ENCODE peak calls at places on chromosomes 5 and 9, in four cellular contexts. Q is HepG2, X is GM12878, T is K562. K is an unnamed sample.

GRCh38 chr5:65329266-65329665 is 152.5 kb downstream of the ADAMTS6 start:
- DNase-seq in Q (peak; percentile 54), X (no peak), T (no peak), K (no peak)

GRCh38 chr9:127783111-127783621 is 2.7 kb upstream of the CDK9 start:
- DNase-seq in Q (no peak), X (peak; percentile 73), T (no peak), K (no peak)

GRCh38 chr5:141880961-141881801 is 3.0 kb upstream of the PCDH1 start:
- DNase-seq in Q (no peak), X (peak; percentile 40), T (no peak), K (peak; percentile 45)

GRCh38 chr9:69168709-69169217 is 5.3 kb upstream of the TJP2 start:
- DNase-seq in Q (peak; percentile 59), X (no peak), T (peak; percentile 58), K (no peak)

GRCh38 chr5:157076558-157076957 is 17.6 kb upstream of the HAVCR1 start:
- DNase-seq in Q (no peak), X (no peak), T (no peak), K (no peak)

GRCh38 chr9:38707885-38708640 is 11.9 kb downstream of the FAM240B start:
- DNase-seq in Q (no peak), X (no peak), T (peak; percentile 12), K (no peak)

GRCh38 chr5:27962201-27962600 is 923.8 kb upstream of the CDH9 start:
- DNase-seq in Q (no peak), X (no peak), T (no peak), K (no peak)

GRCh38 chr5:119330367-119331183 is 25.2 kb upstream of the TNFAIP8 start:
- DNase-seq in Q (no peak), X (no peak), T (peak; percentile 81), K (no peak)

GRCh38 chr5:79133657-79134451 is 22.2 kb downstream of the BHMT start:
- DNase-seq in Q (peak; percentile 64), X (peak; percentile 24), T (peak; percentile 49), K (peak; percentile 69)

GRCh38 chr9:21906878-21907277 is 87.3 kb downstream of the CDKN2A start:
- DNase-seq in Q (no peak), X (no peak), T (no peak), K (no peak)

GRCh38 chr9:83706703-83707517 is 848 bp downstream of the UBQLN1 start:
- DNase-seq in Q (peak; percentile 30), X (no peak), T (peak; percentile 31), K (peak; percentile 72)

GRCh38 chr5:93845376-93845775 is 104.0 kb upstream of the POU5F2 start:
- DNase-seq in Q (no peak), X (no peak), T (no peak), K (no peak)

GRCh38 chr5:139911425-139912120 is 116.0 kb downstream of the PSD2 start:
- DNase-seq in Q (no peak), X (no peak), T (no peak), K (no peak)

GRCh38 chr9:79149585-79149984 is 422.2 kb upstream of the TLE4 start:
- DNase-seq in Q (no peak), X (no peak), T (no peak), K (no peak)

GRCh38 chr5:160183075-160183474 is 46.2 kb upstream of the FABP6 start:
- DNase-seq in Q (no peak), X (no peak), T (no peak), K (no peak)

GRCh38 chr5:175696139-175696854 is 38.4 kb downstream of the HRH2 start:
- DNase-seq in Q (no peak), X (peak; percentile 1), T (peak; percentile 84), K (peak; percentile 55)

GRCh38 chr9:106172265-106172664 is 477.9 kb downstream of the TMEM38B start:
- DNase-seq in Q (no peak), X (no peak), T (no peak), K (no peak)

GRCh38 chr9:74942801-74943200 is 9.9 kb downstream of the C9orf40 start:
- DNase-seq in Q (no peak), X (no peak), T (no peak), K (no peak)

GRCh38 chr5:40746703-40747102 is 9.1 kb downstream of the TTC33 start:
- DNase-seq in Q (no peak), X (no peak), T (no peak), K (no peak)

GRCh38 chr9:137382444-137382727 is 40.6 kb downstream of the EXD3 start:
- DNase-seq in Q (no peak), X (no peak), T (no peak), K (no peak)

GRCh38 chr9:89606567-89607311 is 1.9 kb downstream of the GADD45G start:
- DNase-seq in Q (no peak), X (no peak), T (peak; percentile 83), K (peak; percentile 68)

GRCh38 chr5:29543501-29543900 is 1650.0 kb upstream of the CDH6 start:
- DNase-seq in Q (no peak), X (no peak), T (no peak), K (no peak)

GRCh38 chr5:54870251-54870650 is 115.1 kb downstream of the ESM1 start:
- DNase-seq in Q (no peak), X (no peak), T (no peak), K (no peak)

GRCh38 chr5:113510836-113511451 is 2.5 kb upstream of the YTHDC2 start:
- DNase-seq in Q (peak; percentile 50), X (no peak), T (no peak), K (peak; percentile 27)

GRCh38 chr5:95901676-95902646 is 59.7 kb downstream of the ELL2 start:
- DNase-seq in Q (no peak), X (no peak), T (no peak), K (no peak)

GRCh38 chr5:72451771-72452505 is 55.3 kb downstream of the ZNF366 start:
- DNase-seq in Q (no peak), X (peak; percentile 75), T (no peak), K (peak; percentile 41)

GRCh38 chr5:10652151-10652550 is 88.3 kb downstream of the ANKRD33B start:
- DNase-seq in Q (peak; percentile 12), X (no peak), T (no peak), K (no peak)

GRCh38 chr5:147750065-147750464 is 32.5 kb downstream of the JAKMIP2 start:
- DNase-seq in Q (no peak), X (no peak), T (no peak), K (no peak)

GRCh38 chr5:57862471-57863282 is 380.1 kb upstream of the ACTBL2 start:
- DNase-seq in Q (no peak), X (no peak), T (no peak), K (no peak)

GRCh38 chr5:145830594-145830993 is 4.5 kb downstream of the PRELID2 start:
- DNase-seq in Q (peak; percentile 49), X (no peak), T (no peak), K (no peak)

GRCh38 chr5:155562153-155562552 is 548.6 kb downstream of the KIF4B start:
- DNase-seq in Q (no peak), X (no peak), T (no peak), K (no peak)

GRCh38 chr5:155564541-155564940 is 551.0 kb downstream of the KIF4B start:
- DNase-seq in Q (no peak), X (no peak), T (no peak), K (no peak)
- TF ChIP-seq JUND in Q (no peak), X (no peak), T (no peak), K (no peak)

GRCh38 chr9:124333180-124333579 is 75.4 kb downstream of the NEK6 start:
- DNase-seq in Q (no peak), X (no peak), T (no peak), K (no peak)
- TF ChIP-seq SMC3 in Q (no peak), X (no peak), T (no peak), K (no peak)

GRCh38 chr5:131416729-131417128 is 152.9 kb downstream of the CDC42SE2 start:
- DNase-seq in Q (no peak), X (peak; percentile 67), T (no peak), K (no peak)

GRCh38 chr5:131418846-131419245 is 155.0 kb downstream of the CDC42SE2 start:
- DNase-seq in Q (no peak), X (no peak), T (no peak), K (no peak)

GRCh38 chr5:131419877-131420276 is 156.0 kb downstream of the CDC42SE2 start:
- DNase-seq in Q (no peak), X (no peak), T (no peak), K (no peak)

GRCh38 chr5:131417240-131417869 is 153.5 kb downstream of the CDC42SE2 start:
- DNase-seq in Q (peak; percentile 56), X (peak; percentile 34), T (peak; percentile 61), K (peak; percentile 59)

GRCh38 chr5:131413605-131414559 is 150.0 kb downstream of the CDC42SE2 start:
- DNase-seq in Q (no peak), X (peak; percentile 45), T (no peak), K (no peak)
- TF ChIP-seq JUND in Q (no peak), X (no peak), T (no peak), K (no peak)

DNA sequence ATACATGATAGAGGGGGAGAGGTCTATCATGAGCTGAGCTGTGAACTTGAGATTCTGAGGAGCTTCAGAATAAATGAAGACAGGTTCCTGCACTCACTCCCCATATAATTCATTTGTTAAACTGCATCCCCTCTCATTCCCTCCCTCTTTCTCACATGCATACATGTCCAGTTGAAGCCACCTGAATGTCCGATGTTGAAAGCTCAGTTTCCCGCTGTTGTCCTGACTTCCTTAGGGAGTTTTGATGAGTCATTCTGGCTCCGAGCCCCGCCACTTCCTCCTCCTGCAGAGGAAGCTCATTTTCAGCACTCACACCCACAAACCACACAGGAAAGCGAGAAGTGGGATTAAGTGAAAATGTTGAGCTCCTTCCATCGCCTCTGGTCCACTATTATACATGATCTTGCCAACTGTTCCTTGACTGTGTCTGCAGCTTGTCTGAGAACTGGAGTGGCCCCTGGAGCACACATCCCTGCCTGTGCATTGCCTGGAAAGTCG is 121.2 kb downstream of the CEMIP2 start:
- DNase-seq in Q (no peak), X (peak; percentile 16), T (peak; percentile 49), K (no peak)
- TF ChIP-seq SMC3 in Q (no peak), X (no peak), T (no peak), K (no peak)

DNA sequence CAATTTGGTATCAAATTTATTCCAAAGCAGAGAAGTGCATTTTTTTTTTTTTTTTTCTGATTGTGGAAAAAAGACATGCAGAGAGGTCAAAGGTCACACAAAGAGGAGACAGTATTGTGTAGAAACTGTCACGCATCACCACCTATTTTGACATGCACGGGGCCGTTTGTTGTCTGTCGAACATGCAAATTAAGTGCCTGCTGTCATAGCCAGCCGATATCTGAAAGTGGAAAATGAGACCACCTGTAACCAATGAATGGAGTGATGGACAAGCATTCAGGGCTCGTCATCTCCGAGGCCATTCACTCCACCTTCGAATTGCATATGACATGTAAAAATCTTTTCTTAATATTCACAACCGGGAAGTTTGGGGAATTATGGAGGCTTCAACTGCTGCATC is 512.2 kb upstream of the ADAMTS16 start:
- DNase-seq in Q (no peak), X (no peak), T (no peak), K (no peak)
- TF ChIP-seq JUND in Q (no peak), X (no peak), T (no peak), K (no peak)

DNA sequence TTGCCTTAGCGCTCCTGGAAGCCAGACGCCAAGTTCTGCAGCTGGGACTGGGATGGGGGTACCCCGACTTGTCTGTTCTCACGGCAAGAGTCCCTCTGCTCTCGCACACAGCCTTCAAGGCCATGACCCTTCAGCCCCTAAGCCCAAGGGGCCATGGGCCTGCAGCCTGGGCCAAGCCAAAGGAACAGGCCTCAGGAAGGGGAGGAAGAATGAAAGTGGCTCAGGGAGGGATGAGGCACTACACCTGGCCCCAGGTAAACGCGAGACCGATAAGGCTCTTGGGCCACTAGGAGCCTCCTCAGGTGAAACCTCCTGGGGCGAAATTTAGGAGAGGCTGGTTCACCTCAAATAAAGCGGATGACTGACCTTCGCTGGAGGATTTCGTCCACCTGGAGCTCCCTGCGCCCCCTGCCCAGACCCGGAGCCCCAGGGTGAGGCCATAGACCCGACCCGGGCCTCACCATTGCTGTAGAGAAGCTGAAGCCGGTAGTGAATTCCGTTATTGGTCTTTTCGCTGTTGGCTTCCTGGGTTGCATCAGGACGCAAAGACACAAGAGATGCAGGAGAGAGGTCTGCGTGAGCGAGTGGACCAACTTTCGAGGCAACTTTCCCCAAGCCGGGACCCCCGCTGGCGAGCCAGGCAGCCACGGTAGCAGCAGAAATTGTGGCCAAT is 3.7 kb downstream of the EBF1 start:
- DNase-seq in Q (no peak), X (no peak), T (no peak), K (no peak)
- TF ChIP-seq SMC3 in Q (no peak), X (no peak), T (no peak), K (no peak)